ENCODE peak calls at places on chromosomes 13 and 19, in five cellular contexts. O is kidney, A is A549, L is iPS DF 19.7, K is amygdala. V is an unnamed sample.

GRCh38 chr13:23447927-23448326 is 14.4 kb upstream of the SACS start:
- DNase-seq in L (no peak), O (no peak), A (no peak), K (no peak), V (no peak)

GRCh38 chr19:58354478-58355030 is 1.3 kb upstream of the A1BG start:
- DNase-seq in L (no peak), A (no peak), K (no peak), O (peak), V (no peak)

GRCh38 chr13:79741006-79741405 is 260.1 kb downstream of the NDFIP2 start:
- DNase-seq in K (no peak), O (no peak), L (no peak), A (no peak), V (no peak)

GRCh38 chr19:57642396-57643046 is 9.6 kb downstream of the ZNF211 start:
- DNase-seq in O (no peak), A (no peak), K (no peak), L (no peak), V (no peak)

GRCh38 chr13:48585456-48585840 is 52.6 kb upstream of the RCBTB2 start:
- DNase-seq in A (no peak), K (peak), L (no peak), O (no peak), V (no peak)

GRCh38 chr19:10872551-10873107 is 1.3 kb downstream of the CARM1 start:
- DNase-seq in A (no peak), L (no peak), O (no peak), K (no peak), V (no peak)

GRCh38 chr13:33230178-33230881 is 55.2 kb downstream of the STARD13 start:
- DNase-seq in O (no peak), L (no peak), K (no peak), A (no peak), V (no peak)

GRCh38 chr19:14318873-14319272 is 62.4 kb upstream of the ADGRE5 start:
- DNase-seq in L (no peak), O (no peak), K (no peak), A (no peak), V (peak)

GRCh38 chr19:44698492-44699201 is at the start of gene CEACAM16:
- DNase-seq in L (no peak), O (no peak), A (no peak), K (no peak), V (no peak)

GRCh38 chr13:108877300-108877699 is 247.9 kb downstream of the MYO16 start:
- DNase-seq in A (no peak), O (no peak), L (no peak), K (no peak), V (no peak)